ENCODE peak calls at places on chromosomes 3 and 15, in six cellular contexts. One of them, this sample, is unnamed.

GRCh38 chr3:123342631-123343080 is 106.2 kb downstream of the ADCY5 start:
- DNase-seq in PC-3: no peak
- DNase-seq in germinal center: no peak
- DNase-seq in activated T-helper 1 cell treated with anti-CD3 and anti-CD28 coated beads, Interleukin-12 subunit alpha, Interleukin-12 subunit beta, Interleukin-2, Interleukin-4 antibody, amounts not matched to agents 30 ng/mL and 10 ng/mL and 1 ng/mL, durations not matched to agents 14 hours and 24 hours and 36 hours: no peak
- DNase-seq in aorta: peak
- DNase-seq in activated CD4-positive, CD25-positive, alpha-beta regulatory T cell: no peak
- DNase-seq in this sample: no peak

GRCh38 chr3:161893972-161894371 is 397.4 kb downstream of the OTOL1 start:
- DNase-seq in PC-3: peak
- DNase-seq in germinal center: no peak
- DNase-seq in activated T-helper 1 cell treated with anti-CD3 and anti-CD28 coated beads, Interleukin-12 subunit alpha, Interleukin-12 subunit beta, Interleukin-2, Interleukin-4 antibody, amounts not matched to agents 30 ng/mL and 10 ng/mL and 1 ng/mL, durations not matched to agents 14 hours and 24 hours and 36 hours: no peak
- DNase-seq in aorta: no peak
- DNase-seq in activated CD4-positive, CD25-positive, alpha-beta regulatory T cell: no peak
- DNase-seq in this sample: no peak

GRCh38 chr3:94004301-94004910 is 24.0 kb downstream of the STX19 start:
- DNase-seq in PC-3: peak
- DNase-seq in germinal center: peak
- DNase-seq in activated T-helper 1 cell treated with anti-CD3 and anti-CD28 coated beads, Interleukin-12 subunit alpha, Interleukin-12 subunit beta, Interleukin-2, Interleukin-4 antibody, amounts not matched to agents 30 ng/mL and 10 ng/mL and 1 ng/mL, durations not matched to agents 14 hours and 24 hours and 36 hours: no peak
- DNase-seq in aorta: no peak
- DNase-seq in activated CD4-positive, CD25-positive, alpha-beta regulatory T cell: no peak
- DNase-seq in this sample: peak

GRCh38 chr15:29822685-29823459 is 604 bp upstream of the TJP1 start:
- DNase-seq in PC-3: peak
- DNase-seq in germinal center: no peak
- DNase-seq in activated T-helper 1 cell treated with anti-CD3 and anti-CD28 coated beads, Interleukin-12 subunit alpha, Interleukin-12 subunit beta, Interleukin-2, Interleukin-4 antibody, amounts not matched to agents 30 ng/mL and 10 ng/mL and 1 ng/mL, durations not matched to agents 14 hours and 24 hours and 36 hours: no peak
- DNase-seq in aorta: peak
- DNase-seq in activated CD4-positive, CD25-positive, alpha-beta regulatory T cell: no peak
- DNase-seq in this sample: no peak

GRCh38 chr15:77737238-77738037 is 104.7 kb upstream of the LINGO1 start:
- DNase-seq in PC-3: no peak
- DNase-seq in germinal center: no peak
- DNase-seq in activated T-helper 1 cell treated with anti-CD3 and anti-CD28 coated beads, Interleukin-12 subunit alpha, Interleukin-12 subunit beta, Interleukin-2, Interleukin-4 antibody, amounts not matched to agents 30 ng/mL and 10 ng/mL and 1 ng/mL, durations not matched to agents 14 hours and 24 hours and 36 hours: no peak
- DNase-seq in aorta: no peak
- DNase-seq in activated CD4-positive, CD25-positive, alpha-beta regulatory T cell: no peak
- DNase-seq in this sample: no peak

GRCh38 chr3:182342252-182342651 is 451.1 kb upstream of the ATP11B start:
- DNase-seq in PC-3: no peak
- DNase-seq in germinal center: no peak
- DNase-seq in activated T-helper 1 cell treated with anti-CD3 and anti-CD28 coated beads, Interleukin-12 subunit alpha, Interleukin-12 subunit beta, Interleukin-2, Interleukin-4 antibody, amounts not matched to agents 30 ng/mL and 10 ng/mL and 1 ng/mL, durations not matched to agents 14 hours and 24 hours and 36 hours: no peak
- DNase-seq in aorta: no peak
- DNase-seq in activated CD4-positive, CD25-positive, alpha-beta regulatory T cell: no peak
- DNase-seq in this sample: no peak

GRCh38 chr3:175270199-175270837 is 411.2 kb downstream of the NAALADL2 start:
- DNase-seq in PC-3: peak
- DNase-seq in germinal center: no peak
- DNase-seq in activated T-helper 1 cell treated with anti-CD3 and anti-CD28 coated beads, Interleukin-12 subunit alpha, Interleukin-12 subunit beta, Interleukin-2, Interleukin-4 antibody, amounts not matched to agents 30 ng/mL and 10 ng/mL and 1 ng/mL, durations not matched to agents 14 hours and 24 hours and 36 hours: no peak
- DNase-seq in aorta: no peak
- DNase-seq in activated CD4-positive, CD25-positive, alpha-beta regulatory T cell: no peak
- DNase-seq in this sample: no peak

GRCh38 chr3:190865419-190865818 is 2.9 kb upstream of the GMNC start:
- DNase-seq in PC-3: no peak
- DNase-seq in germinal center: no peak
- DNase-seq in activated T-helper 1 cell treated with anti-CD3 and anti-CD28 coated beads, Interleukin-12 subunit alpha, Interleukin-12 subunit beta, Interleukin-2, Interleukin-4 antibody, amounts not matched to agents 30 ng/mL and 10 ng/mL and 1 ng/mL, durations not matched to agents 14 hours and 24 hours and 36 hours: no peak
- DNase-seq in aorta: no peak
- DNase-seq in activated CD4-positive, CD25-positive, alpha-beta regulatory T cell: no peak
- DNase-seq in this sample: no peak

GRCh38 chr3:171874251-171874679 is 31.1 kb downstream of the TMEM212 start:
- DNase-seq in PC-3: peak
- DNase-seq in germinal center: no peak
- DNase-seq in activated T-helper 1 cell treated with anti-CD3 and anti-CD28 coated beads, Interleukin-12 subunit alpha, Interleukin-12 subunit beta, Interleukin-2, Interleukin-4 antibody, amounts not matched to agents 30 ng/mL and 10 ng/mL and 1 ng/mL, durations not matched to agents 14 hours and 24 hours and 36 hours: no peak
- DNase-seq in aorta: no peak
- DNase-seq in activated CD4-positive, CD25-positive, alpha-beta regulatory T cell: no peak
- DNase-seq in this sample: no peak

GRCh38 chr15:69526696-69527095 is 74.1 kb downstream of the RPLP1 start:
- DNase-seq in PC-3: no peak
- DNase-seq in germinal center: no peak
- DNase-seq in activated T-helper 1 cell treated with anti-CD3 and anti-CD28 coated beads, Interleukin-12 subunit alpha, Interleukin-12 subunit beta, Interleukin-2, Interleukin-4 antibody, amounts not matched to agents 30 ng/mL and 10 ng/mL and 1 ng/mL, durations not matched to agents 14 hours and 24 hours and 36 hours: no peak
- DNase-seq in aorta: no peak
- DNase-seq in activated CD4-positive, CD25-positive, alpha-beta regulatory T cell: no peak
- DNase-seq in this sample: no peak

GRCh38 chr3:139774570-139775302 is 97.0 kb upstream of the NMNAT3 start:
- DNase-seq in PC-3: no peak
- DNase-seq in germinal center: no peak
- DNase-seq in activated T-helper 1 cell treated with anti-CD3 and anti-CD28 coated beads, Interleukin-12 subunit alpha, Interleukin-12 subunit beta, Interleukin-2, Interleukin-4 antibody, amounts not matched to agents 30 ng/mL and 10 ng/mL and 1 ng/mL, durations not matched to agents 14 hours and 24 hours and 36 hours: no peak
- DNase-seq in aorta: no peak
- DNase-seq in activated CD4-positive, CD25-positive, alpha-beta regulatory T cell: no peak
- DNase-seq in this sample: no peak